ENCODE peak calls at places on chromosomes 3 and 15, in ten cellular contexts. W, G, U, Q, A, Y, O, Z, B and F are unnamed samples.

GRCh38 chr15:75149911-75150709 is 51.6 kb upstream of the C15orf39 start:
- DNase-seq in W (no peak), G (no peak), U (no peak), Q (no peak), A (no peak), Y (no peak), O (peak), Z (no peak), B (peak), F (no peak)

GRCh38 chr15:39350785-39351184 is 230.1 kb upstream of the THBS1 start:
- DNase-seq in W (no peak), G (no peak), U (no peak), Q (no peak), A (no peak), Y (no peak), O (no peak), Z (no peak), B (no peak), F (no peak)

GRCh38 chr3:11810276-11810675 is 36.4 kb downstream of the TAMM41 start:
- DNase-seq in W (no peak), G (no peak), U (no peak), Q (no peak), A (no peak), Y (no peak), O (peak), Z (no peak), B (no peak), F (peak)

GRCh38 chr3:135097276-135097946 is 302.4 kb downstream of the EPHB1 start:
- DNase-seq in W (no peak), G (no peak), U (no peak), Q (no peak), A (no peak), Y (no peak), O (no peak), Z (no peak), B (no peak), F (no peak)

GRCh38 chr3:134711284-134711683 is 60.5 kb upstream of the KY start:
- DNase-seq in W (no peak), G (no peak), U (no peak), Q (no peak), A (no peak), Y (no peak), O (no peak), Z (no peak), B (no peak), F (no peak)

GRCh38 chr15:100060276-100060926 is 281.4 kb downstream of the ADAMTS17 start:
- DNase-seq in W (no peak), G (peak), U (no peak), Q (no peak), A (no peak), Y (no peak), O (peak), Z (no peak), B (no peak), F (no peak)

GRCh38 chr3:28053759-28054158 is 187.7 kb upstream of the CMC1 start:
- DNase-seq in W (no peak), G (no peak), U (no peak), Q (peak), A (peak), Y (no peak), O (peak), Z (no peak), B (no peak), F (peak)

GRCh38 chr15:73053398-73053723 is 1.1 kb downstream of the NEO1 start:
- DNase-seq in W (no peak), G (no peak), U (no peak), Q (no peak), A (no peak), Y (no peak), O (no peak), Z (no peak), B (no peak), F (no peak)

GRCh38 chr15:67906382-67906781 is 66.5 kb upstream of the RNU6-1 start:
- DNase-seq in W (no peak), G (no peak), U (no peak), Q (no peak), A (no peak), Y (no peak), O (no peak), Z (no peak), B (no peak), F (no peak)

GRCh38 chr15:91067026-91067425 is 33.0 kb upstream of the SV2B start:
- DNase-seq in W (no peak), G (no peak), U (no peak), Q (no peak), A (no peak), Y (no peak), O (no peak), Z (no peak), B (no peak), F (no peak)

GRCh38 chr15:84833447-84833846 is 16.3 kb downstream of the ALPK3 start:
- DNase-seq in W (no peak), G (no peak), U (no peak), Q (no peak), A (no peak), Y (no peak), O (no peak), Z (no peak), B (no peak), F (no peak)

GRCh38 chr15:59885832-59886231 is 118.3 kb upstream of the FOXB1 start:
- DNase-seq in W (no peak), G (peak), U (no peak), Q (no peak), A (no peak), Y (no peak), O (no peak), Z (no peak), B (no peak), F (no peak)